ENCODE peak calls at places on chromosomes 2 and 18, in nine cellular contexts. U, E, H, R, O, I, F, X and C are unnamed samples.

GRCh38 chr2:46796843-46797625 is 118.6 kb downstream of the MCFD2 start:
- DNase-seq in U (no peak), E (no peak), H (no peak), R (no peak), O (no peak), I (no peak), F (no peak), X (no peak), C (no peak)

GRCh38 chr18:48979944-48980890 is 29.5 kb upstream of the SMAD7 start:
- DNase-seq in U (no peak), E (no peak), H (no peak), R (no peak), O (no peak), I (no peak), F (no peak), X (no peak), C (no peak)

GRCh38 chr2:190997516-190998113 is 16.4 kb downstream of the STAT1 start:
- DNase-seq in U (no peak), E (no peak), H (no peak), R (no peak), O (no peak), I (no peak), F (no peak), X (no peak), C (no peak)

GRCh38 chr2:29700560-29700959 is 220.8 kb downstream of the ALK start:
- DNase-seq in U (no peak), E (no peak), H (no peak), R (no peak), O (peak), I (no peak), F (peak), X (no peak), C (no peak)

GRCh38 chr2:219560037-219560892 is 11.1 kb downstream of the OBSL1 start:
- DNase-seq in U (no peak), E (no peak), H (no peak), R (no peak), O (no peak), I (no peak), F (no peak), X (no peak), C (no peak)

GRCh38 chr2:227150222-227150936 is 13.6 kb downstream of the COL4A4 start:
- DNase-seq in U (no peak), E (no peak), H (no peak), R (no peak), O (no peak), I (no peak), F (no peak), X (no peak), C (no peak)

GRCh38 chr2:157348291-157348921 is 22.8 kb upstream of the ERMN start:
- DNase-seq in U (no peak), E (no peak), H (no peak), R (no peak), O (no peak), I (no peak), F (no peak), X (no peak), C (no peak)

GRCh38 chr2:122193622-122194021 is 438.2 kb downstream of the TSN start:
- DNase-seq in U (no peak), E (no peak), H (no peak), R (peak), O (no peak), I (no peak), F (no peak), X (no peak), C (no peak)

GRCh38 chr2:148560501-148560900 is 84.0 kb upstream of the EPC2 start:
- DNase-seq in U (no peak), E (no peak), H (no peak), R (no peak), O (no peak), I (no peak), F (no peak), X (no peak), C (no peak)

GRCh38 chr2:16643099-16643498 is 22.5 kb downstream of the CYRIA start:
- DNase-seq in U (no peak), E (no peak), H (no peak), R (no peak), O (no peak), I (no peak), F (no peak), X (no peak), C (no peak)

GRCh38 chr2:161546635-161547034 is 77.6 kb upstream of the SLC4A10 start:
- DNase-seq in U (no peak), E (no peak), H (no peak), R (no peak), O (no peak), I (no peak), F (no peak), X (no peak), C (no peak)

GRCh38 chr2:14960686-14961324 is 328.3 kb downstream of the LRATD1 start:
- DNase-seq in U (no peak), E (no peak), H (no peak), R (peak), O (peak), I (no peak), F (peak), X (no peak), C (no peak)

GRCh38 chr2:225009768-225010167 is 32.5 kb downstream of the DOCK10 start:
- DNase-seq in U (no peak), E (no peak), H (no peak), R (no peak), O (no peak), I (no peak), F (no peak), X (no peak), C (no peak)

GRCh38 chr18:33596178-33596854 is 18.3 kb downstream of the ASXL3 start:
- DNase-seq in U (no peak), E (no peak), H (no peak), R (peak), O (peak), I (no peak), F (peak), X (no peak), C (no peak)

GRCh38 chr2:144937066-144937465 is 417.1 kb upstream of the ZEB2 start:
- DNase-seq in U (no peak), E (no peak), H (no peak), R (no peak), O (no peak), I (no peak), F (no peak), X (no peak), C (no peak)

GRCh38 chr2:144937899-144938298 is 418.0 kb upstream of the ZEB2 start:
- DNase-seq in U (no peak), E (no peak), H (no peak), R (no peak), O (no peak), I (no peak), F (no peak), X (no peak), C (no peak)

GRCh38 chr2:144939590-144939989 is 419.7 kb upstream of the ZEB2 start:
- DNase-seq in U (no peak), E (no peak), H (no peak), R (no peak), O (no peak), I (no peak), F (no peak), X (no peak), C (no peak)

GRCh38 chr2:144936442-144936841 is 416.5 kb upstream of the ZEB2 start:
- DNase-seq in U (no peak), E (no peak), H (no peak), R (no peak), O (no peak), I (no peak), F (no peak), X (no peak), C (no peak)

DNA sequence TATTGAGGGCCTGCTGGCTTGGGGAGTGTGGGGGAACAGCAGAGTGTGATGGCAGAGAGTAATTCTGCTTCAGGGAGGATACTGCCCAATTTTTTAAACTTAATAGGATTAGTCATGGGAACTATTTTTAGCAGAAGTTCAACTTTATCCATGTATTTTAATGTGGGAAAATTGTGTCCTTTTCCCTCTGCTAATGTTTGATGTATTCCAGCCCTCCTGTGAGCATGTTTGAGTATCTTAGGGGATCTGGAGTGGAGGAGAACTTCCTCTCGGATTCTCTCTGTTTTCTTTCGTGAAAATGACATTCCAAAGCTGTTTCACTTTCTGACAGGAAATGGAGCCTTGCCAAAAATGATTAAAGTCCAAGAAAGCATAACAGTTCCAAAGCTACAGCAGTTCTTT is 418.4 kb upstream of the ZEB2 start:
- DNase-seq in U (no peak), E (no peak), H (no peak), R (peak), O (peak), I (no peak), F (peak), X (no peak), C (peak)
- TF ChIP-seq CTCF in U (no peak), E (no peak), H (no peak), R (no peak), O (no peak), I (no peak), F (no peak), X (no peak), C (no peak)

DNA sequence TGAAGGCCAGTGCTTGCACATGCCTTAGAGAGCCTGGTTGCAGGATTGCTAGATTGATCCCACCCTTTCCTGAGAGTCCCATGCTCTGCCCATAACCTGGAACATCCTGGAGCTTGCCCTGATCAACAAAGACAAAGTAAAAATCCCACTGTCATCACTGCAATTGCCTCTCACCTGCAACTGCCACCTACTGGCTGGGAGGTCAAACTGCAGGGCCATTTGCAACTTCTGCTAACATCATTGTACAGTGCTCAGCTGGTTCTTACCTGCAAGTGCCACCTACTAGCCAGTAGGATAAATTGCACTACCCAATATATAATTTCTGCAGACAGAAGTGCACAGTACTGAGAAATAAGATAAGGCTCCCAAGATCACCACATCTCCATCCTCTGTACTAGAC is 947.5 kb downstream of the CPS1 start:
- DNase-seq in U (no peak), E (no peak), H (no peak), R (no peak), O (no peak), I (peak), F (no peak), X (no peak), C (no peak)
- TF ChIP-seq CTCF in U (peak), E (peak), H (no peak), R (no peak), O (peak), I (peak), F (no peak), X (no peak), C (no peak)

GRCh38 chr2:241111443-241111810 is 9.3 kb upstream of the MTERF4 start:
- DNase-seq in U (no peak), E (no peak), H (no peak), R (no peak), O (no peak), I (peak), F (no peak), X (no peak), C (no peak)

GRCh38 chr2:241108271-241109209 is 6.5 kb upstream of the MTERF4 start:
- DNase-seq in U (no peak), E (no peak), H (no peak), R (no peak), O (no peak), I (no peak), F (no peak), X (no peak), C (no peak)

GRCh38 chr2:241109210-241110088 is 7.4 kb upstream of the MTERF4 start:
- DNase-seq in U (no peak), E (no peak), H (no peak), R (no peak), O (no peak), I (peak), F (no peak), X (no peak), C (no peak)

GRCh38 chr2:241110607-241111442 is 8.7 kb upstream of the MTERF4 start:
- DNase-seq in U (no peak), E (no peak), H (no peak), R (no peak), O (no peak), I (peak), F (no peak), X (no peak), C (no peak)

DNA sequence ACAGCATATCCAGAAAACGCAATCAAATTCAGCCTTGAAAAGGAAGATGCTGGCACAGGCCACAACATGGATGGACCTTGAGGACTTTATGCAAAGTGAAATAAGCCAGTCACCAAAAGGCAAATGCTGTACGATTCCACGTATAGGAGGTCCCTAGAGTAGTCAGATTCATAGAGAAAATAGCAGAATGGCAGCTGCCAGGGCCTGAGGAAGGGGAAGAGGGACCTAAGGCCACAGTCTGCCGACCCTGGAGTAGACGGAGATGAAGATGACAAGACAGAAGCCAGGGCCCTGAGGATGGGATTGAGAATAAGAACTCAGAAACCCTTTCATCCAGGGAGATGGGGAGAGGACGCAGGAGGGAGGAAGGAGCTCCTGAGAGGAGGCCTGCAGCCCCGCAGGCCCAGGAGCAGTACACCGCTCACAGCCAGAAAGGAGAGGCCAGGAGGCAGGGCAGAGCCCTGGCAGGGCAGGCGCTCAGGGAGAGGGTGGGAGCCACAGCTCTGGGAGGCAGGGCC is 8.1 kb upstream of the MTERF4 start:
- DNase-seq in U (no peak), E (no peak), H (no peak), R (no peak), O (no peak), I (no peak), F (no peak), X (peak), C (no peak)
- TF ChIP-seq CTCF in U (no peak), E (no peak), H (no peak), R (no peak), O (no peak), I (no peak), F (no peak), X (no peak), C (no peak)

GRCh38 chr18:37339701-37340215 is 225.8 kb downstream of the CELF4 start:
- DNase-seq in U (no peak), E (no peak), H (no peak), R (no peak), O (no peak), I (no peak), F (no peak), X (no peak), C (no peak)

GRCh38 chr18:37346048-37346447 is 219.6 kb downstream of the CELF4 start:
- DNase-seq in U (no peak), E (no peak), H (no peak), R (no peak), O (no peak), I (no peak), F (no peak), X (no peak), C (no peak)

GRCh38 chr18:37341473-37342086 is 224.0 kb downstream of the CELF4 start:
- DNase-seq in U (no peak), E (no peak), H (no peak), R (no peak), O (peak), I (no peak), F (no peak), X (no peak), C (no peak)

GRCh38 chr18:37341016-37341415 is 224.6 kb downstream of the CELF4 start:
- DNase-seq in U (no peak), E (no peak), H (no peak), R (no peak), O (no peak), I (no peak), F (no peak), X (no peak), C (no peak)

DNA sequence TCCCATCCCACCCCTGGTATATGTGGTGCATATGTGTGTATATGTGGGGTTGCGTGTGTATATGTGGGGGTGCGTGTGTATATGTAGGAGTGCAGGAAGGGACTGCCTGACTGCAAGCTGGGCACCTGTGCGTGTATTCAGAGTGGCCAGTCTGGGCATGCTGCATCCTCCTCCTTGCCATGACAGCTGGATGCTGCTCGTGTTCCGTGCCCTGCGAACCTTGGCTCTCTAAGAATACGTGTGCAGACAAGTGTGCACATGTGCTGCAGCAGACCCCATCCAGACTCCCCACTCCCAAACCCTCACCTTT is 222.1 kb downstream of the CELF4 start:
- DNase-seq in U (no peak), E (no peak), H (no peak), R (no peak), O (peak), I (no peak), F (no peak), X (no peak), C (no peak)
- TF ChIP-seq CTCF in U (no peak), E (no peak), H (no peak), R (no peak), O (no peak), I (no peak), F (no peak), X (peak), C (no peak)

GRCh38 chr18:66995270-66995669 is 391.4 kb upstream of the CDH19 start:
- DNase-seq in U (no peak), E (no peak), H (no peak), R (no peak), O (no peak), I (no peak), F (no peak), X (no peak), C (no peak)

GRCh38 chr18:67001052-67001451 is 397.2 kb upstream of the CDH19 start:
- DNase-seq in U (no peak), E (no peak), H (no peak), R (no peak), O (no peak), I (no peak), F (peak), X (no peak), C (no peak)

GRCh38 chr18:66993492-66993891 is 389.6 kb upstream of the CDH19 start:
- DNase-seq in U (no peak), E (no peak), H (no peak), R (peak), O (peak), I (no peak), F (no peak), X (no peak), C (no peak)

GRCh38 chr18:66994790-66995189 is 390.9 kb upstream of the CDH19 start:
- DNase-seq in U (no peak), E (no peak), H (no peak), R (no peak), O (no peak), I (no peak), F (no peak), X (no peak), C (no peak)

GRCh38 chr18:66999003-66999402 is 395.1 kb upstream of the CDH19 start:
- DNase-seq in U (no peak), E (no peak), H (no peak), R (no peak), O (no peak), I (no peak), F (no peak), X (no peak), C (no peak)
- TF ChIP-seq CTCF in U (no peak), E (no peak), H (no peak), R (no peak), O (no peak), I (no peak), F (no peak), X (no peak), C (no peak)

DNA sequence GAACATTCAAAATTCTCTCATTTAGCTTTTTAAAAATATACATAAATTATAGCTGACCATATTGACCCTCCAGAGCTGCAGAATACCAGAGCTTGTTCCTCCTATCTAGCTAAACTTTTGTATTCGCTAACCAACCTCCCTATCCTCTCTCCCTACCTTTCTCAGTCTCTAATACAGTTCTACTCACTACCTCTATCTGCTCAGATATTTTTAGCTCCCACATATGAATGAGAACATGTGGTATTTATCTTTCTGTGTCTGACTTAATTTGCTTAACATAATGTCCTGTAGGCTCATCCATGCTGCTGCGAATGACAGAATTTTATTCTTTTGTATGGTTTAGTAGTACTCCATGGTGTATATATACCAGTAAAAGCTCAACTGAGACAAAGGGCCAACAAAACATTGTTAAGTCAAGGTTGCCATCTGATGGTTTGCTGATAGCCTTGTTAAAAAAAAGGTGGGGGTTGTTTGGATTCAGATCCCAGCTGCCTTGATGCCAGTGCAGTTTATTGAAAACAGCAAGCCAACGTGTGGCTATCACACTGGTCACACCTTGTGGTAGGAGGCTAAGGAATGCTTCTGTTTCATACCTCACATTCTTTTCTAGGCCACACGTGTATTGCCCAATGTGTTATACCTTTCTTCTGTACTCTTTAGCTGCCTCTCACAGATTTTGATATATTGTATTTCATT is 101.5 kb downstream of the VWA3B start:
- DNase-seq in U (no peak), E (no peak), H (no peak), R (peak), O (peak), I (no peak), F (no peak), X (no peak), C (no peak)
- TF ChIP-seq CTCF in U (no peak), E (no peak), H (no peak), R (peak), O (peak), I (peak), F (no peak), X (no peak), C (no peak)